ENCODE peak calls at places on chromosomes 5 and 9, in nine cellular contexts. B is cardiac muscle cell, S is stomach, F is gastrocnemius medialis, P is right lobe of liver, C is left lung, W is sigmoid colon, N is GM23248, U is left ventricle myocardium inferior. T is an unnamed sample.

GRCh38 chr5:181114284-181114843 is 16.6 kb downstream of the OR2V1 start:
- DNase-seq in W (no peak), U (no peak), B (no peak), P (peak; percentile 26), S (no peak), F (no peak), N (no peak), C (no peak), T (no peak)

GRCh38 chr9:82490019-82490499 is 501.5 kb downstream of the SPATA31D1 start:
- DNase-seq in U (no peak), W (no peak), S (no peak), P (no peak), F (no peak), C (no peak), N (peak; percentile 84), B (no peak), T (no peak)

GRCh38 chr5:157994906-157995519 is 136.1 kb upstream of the CLINT1 start:
- DNase-seq in N (peak; percentile 83), C (peak; percentile 65), B (peak; percentile 86), F (peak; percentile 25), W (peak; percentile 88), S (peak; percentile 79), U (peak; percentile 55), P (peak; percentile 72), T (peak; percentile 72)

GRCh38 chr9:93464876-93465275 is 11.5 kb upstream of the FAM120AOS start:
- DNase-seq in P (no peak), S (no peak), B (no peak), C (no peak), N (no peak), U (no peak), F (no peak), W (no peak), T (no peak)

GRCh38 chr5:23235246-23235645 is 272.2 kb upstream of the PRDM9 start:
- DNase-seq in U (no peak), F (no peak), S (no peak), B (no peak), P (no peak), C (no peak), N (no peak), W (no peak), T (no peak)

GRCh38 chr5:1035421-1036405 is 27.1 kb downstream of the NKD2 start:
- DNase-seq in N (no peak), F (no peak), S (no peak), C (no peak), W (peak; percentile 50), B (no peak), U (peak; percentile 12), P (no peak), T (peak; percentile 74)

GRCh38 chr9:14511452-14511851 is 181.8 kb downstream of the ZDHHC21 start:
- DNase-seq in N (peak; percentile 48), B (no peak), C (no peak), U (no peak), S (no peak), P (no peak), W (no peak), F (no peak), T (no peak)

GRCh38 chr5:41219655-41220269 is 6.4 kb upstream of the C6 start:
- DNase-seq in F (no peak), B (no peak), P (no peak), S (no peak), U (no peak), W (no peak), N (no peak), C (no peak), T (no peak)

GRCh38 chr9:111657051-111657450 is 4.4 kb upstream of the GNG10 start:
- DNase-seq in P (no peak), B (no peak), C (no peak), N (no peak), U (no peak), S (no peak), W (no peak), F (no peak), T (no peak)

GRCh38 chr5:149860801-149861322 is 83.7 kb downstream of the PDE6A start:
- DNase-seq in W (peak; percentile 53), S (no peak), N (no peak), F (no peak), P (no peak), C (no peak), B (no peak), U (no peak), T (no peak)

GRCh38 chr5:176438959-176439757 is 9.0 kb upstream of the FAF2 start:
- DNase-seq in N (peak; percentile 61), B (no peak), W (no peak), P (no peak), C (no peak), S (no peak), U (no peak), F (no peak), T (no peak)

GRCh38 chr5:6066026-6066425 is 312.3 kb downstream of the MED10 start:
- DNase-seq in S (no peak), C (no peak), B (no peak), U (no peak), F (no peak), P (no peak), W (no peak), N (no peak), T (no peak)

GRCh38 chr9:87766697-87767096 is 40.8 kb downstream of the CTSL start:
- DNase-seq in S (no peak), U (no peak), W (no peak), F (no peak), N (no peak), B (no peak), P (no peak), C (no peak), T (no peak)

GRCh38 chr5:6447384-6448140 is 1.1 kb upstream of the UBE2QL1 start:
- DNase-seq in W (no peak), N (no peak), C (no peak), U (no peak), S (no peak), P (no peak), B (no peak), F (no peak), T (no peak)

GRCh38 chr5:71922584-71923106 is 184.6 kb upstream of the MAP1B start:
- DNase-seq in S (no peak), P (no peak), B (no peak), W (no peak), U (no peak), F (no peak), N (peak; percentile 93), C (no peak), T (no peak)

GRCh38 chr9:132032584-132032945 is 47.1 kb downstream of the MED27 start:
- DNase-seq in F (no peak), U (no peak), S (no peak), C (peak; percentile 40), W (no peak), B (peak; percentile 90), P (no peak), N (no peak), T (no peak)

GRCh38 chr5:96825243-96825642 is 17.5 kb upstream of the ERAP1 start:
- DNase-seq in U (no peak), B (no peak), N (no peak), S (no peak), W (no peak), P (no peak), C (no peak), F (no peak), T (no peak)
- H3K27ac ChIP-seq in U (no peak overlapping the region), B (no peak overlapping the region), N (no peak overlapping the region), S (no peak overlapping the region), W (no peak overlapping the region), P (no peak overlapping the region), C (no peak overlapping the region), F (no peak overlapping the region), T (no peak overlapping the region)

DNA sequence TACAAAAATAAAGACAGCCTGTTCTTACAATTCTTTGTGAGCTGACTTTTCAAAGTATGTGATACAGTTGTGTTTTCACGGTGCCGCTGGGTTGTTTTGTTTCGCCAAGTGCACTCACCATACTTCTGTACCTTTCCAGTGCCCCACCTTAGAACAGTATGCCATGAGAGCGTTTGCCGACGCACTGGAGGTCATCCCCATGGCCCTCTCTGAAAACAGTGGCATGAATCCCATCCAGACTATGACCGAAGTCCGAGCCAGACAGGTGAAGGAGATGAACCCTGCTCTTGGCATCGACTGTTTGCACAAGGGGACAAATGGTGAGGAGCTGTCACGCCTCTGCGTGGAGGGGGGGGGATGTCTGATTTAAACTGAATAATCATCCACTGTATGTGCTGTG is 12.9 kb downstream of the CCT5 start:
- DNase-seq in F (no peak), N (no peak), U (no peak), P (peak; percentile 90), B (no peak), S (no peak), C (no peak), W (no peak), T (no peak)
- H3K36me3 ChIP-seq in F (peaks cover 11% of the 10 kb centered on the region), N (peaks cover 70% of the 10 kb centered on the region), U (peaks cover 80% of the 10 kb centered on the region), P (peaks cover 25% of the 10 kb centered on the region), B (peaks cover 62% of the 10 kb centered on the region), S (peaks cover 58% of the 10 kb centered on the region), C (peaks cover 79% of the 10 kb centered on the region), W (peaks cover 67% of the 10 kb centered on the region), T (peaks cover 2% of the 10 kb centered on the region)

DNA sequence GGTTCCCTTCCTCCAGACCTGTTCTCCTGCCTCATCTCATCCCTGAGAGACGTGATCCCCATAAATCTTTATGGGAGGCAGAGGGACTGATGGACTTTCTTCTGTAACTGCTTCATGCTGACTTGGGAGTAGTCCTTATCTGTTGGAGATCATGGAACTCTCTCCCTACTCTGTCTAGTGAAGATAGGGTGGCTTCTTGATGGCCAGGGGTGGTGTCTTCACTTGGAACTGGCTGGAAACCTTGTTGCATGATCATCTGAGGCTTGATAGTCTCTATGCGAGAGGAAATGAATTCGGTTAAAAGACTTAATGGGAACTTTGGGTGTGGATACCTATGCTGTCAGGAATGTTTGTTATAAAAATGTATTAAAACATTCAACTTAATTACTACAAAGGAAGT is 7.2 kb upstream of the GM2A start:
- DNase-seq in B (no peak), P (no peak), W (no peak), F (no peak), U (no peak), S (no peak), N (no peak), C (no peak), T (no peak)
- H3K27ac ChIP-seq in B (no peak overlapping the region), P (no peak overlapping the region), W (no peak overlapping the region), F (no peak overlapping the region), U (no peak overlapping the region), S (no peak overlapping the region), N (no peak overlapping the region), C (no peak overlapping the region), T (no peak overlapping the region)

GRCh38 chr9:116335392-116335791 is 181.8 kb downstream of the PAPPA start:
- DNase-seq in P (no peak), S (no peak), F (no peak), N (no peak), B (no peak), C (no peak), W (no peak), U (no peak), T (no peak)

GRCh38 chr9:116334581-116335150 is 181.1 kb downstream of the PAPPA start:
- DNase-seq in B (no peak), N (no peak), P (no peak), S (no peak), F (no peak), W (no peak), U (no peak), C (no peak), T (no peak)

GRCh38 chr9:116337015-116337414 is 183.4 kb downstream of the PAPPA start:
- DNase-seq in B (no peak), W (no peak), U (no peak), C (no peak), N (peak; percentile 74), F (no peak), S (no peak), P (no peak), T (no peak)

GRCh38 chr9:116333254-116333653 is 179.7 kb downstream of the PAPPA start:
- DNase-seq in U (no peak), C (no peak), F (no peak), S (no peak), B (peak; percentile 76), W (no peak), P (no peak), N (no peak), T (no peak)

GRCh38 chr9:116336133-116336862 is 182.7 kb downstream of the PAPPA start:
- DNase-seq in S (no peak), N (peak; percentile 47), U (no peak), C (no peak), W (no peak), B (no peak), F (no peak), P (no peak), T (no peak)
- H3K36me3 ChIP-seq in S (no peaks in the 10 kb centered on the region), N (peaks cover 48% of the 10 kb centered on the region), U (no peaks in the 10 kb centered on the region), C (no peaks in the 10 kb centered on the region), W (no peaks in the 10 kb centered on the region), B (no peaks in the 10 kb centered on the region), F (no peaks in the 10 kb centered on the region), P (no peaks in the 10 kb centered on the region), T (no peaks in the 10 kb centered on the region)